ENCODE peak calls at places on chromosomes 5 and 9, in seven cellular contexts. One of them, this sample, is unnamed.

GRCh38 chr5:115343855-115344254 is 47.4 kb upstream of the CCDC112 start:
- DNase-seq in ovary: no peak
- DNase-seq in suprapubic skin: no peak
- DNase-seq in heart left ventricle: no peak
- DNase-seq in esophagus squamous epithelium: no peak
- DNase-seq in body of pancreas: no peak
- DNase-seq in H1: no peak
- DNase-seq in this sample: no peak

GRCh38 chr5:82623094-82623514 is 344.9 kb upstream of the RPS23 start:
- DNase-seq in esophagus squamous epithelium: no peak
- DNase-seq in suprapubic skin: no peak
- DNase-seq in heart left ventricle: no peak
- DNase-seq in ovary: no peak
- DNase-seq in H1: no peak
- DNase-seq in body of pancreas: no peak
- DNase-seq in this sample: no peak

GRCh38 chr9:89234636-89235035 is 56.0 kb upstream of the SHC3 start:
- DNase-seq in ovary: no peak
- DNase-seq in heart left ventricle: no peak
- DNase-seq in esophagus squamous epithelium: no peak
- DNase-seq in suprapubic skin: no peak
- DNase-seq in body of pancreas: peak; percentile 17
- DNase-seq in H1: peak; percentile 63
- DNase-seq in this sample: no peak

GRCh38 chr5:178589180-178590140 is 733 bp downstream of the COL23A1 start:
- DNase-seq in body of pancreas: peak; percentile 30
- DNase-seq in suprapubic skin: no peak
- DNase-seq in esophagus squamous epithelium: no peak
- DNase-seq in heart left ventricle: peak; percentile 51
- DNase-seq in ovary: no peak
- DNase-seq in H1: peak; percentile 58
- DNase-seq in this sample: no peak

GRCh38 chr9:68704804-68705635 is at the start of gene PIP5K1B:
- DNase-seq in body of pancreas: peak; percentile 88
- DNase-seq in heart left ventricle: peak; percentile 86
- DNase-seq in esophagus squamous epithelium: peak; percentile 22
- DNase-seq in suprapubic skin: peak; percentile 81
- DNase-seq in ovary: peak; percentile 11
- DNase-seq in H1: peak; percentile 82
- DNase-seq in this sample: peak; percentile 89

GRCh38 chr9:254516-254915 is 39.9 kb downstream of the DOCK8 start:
- DNase-seq in body of pancreas: no peak
- DNase-seq in esophagus squamous epithelium: no peak
- DNase-seq in heart left ventricle: no peak
- DNase-seq in H1: no peak
- DNase-seq in suprapubic skin: no peak
- DNase-seq in ovary: no peak
- DNase-seq in this sample: no peak

GRCh38 chr9:87034891-87035290 is 87.6 kb upstream of the GAS1 start:
- DNase-seq in ovary: no peak
- DNase-seq in H1: no peak
- DNase-seq in suprapubic skin: no peak
- DNase-seq in body of pancreas: no peak
- DNase-seq in esophagus squamous epithelium: no peak
- DNase-seq in heart left ventricle: no peak
- DNase-seq in this sample: no peak

GRCh38 chr9:104091708-104092107 is 2.4 kb upstream of the SMC2 start:
- DNase-seq in H1: no peak
- DNase-seq in ovary: no peak
- DNase-seq in suprapubic skin: no peak
- DNase-seq in heart left ventricle: peak; percentile 35
- DNase-seq in body of pancreas: no peak
- DNase-seq in esophagus squamous epithelium: no peak
- DNase-seq in this sample: no peak

GRCh38 chr5:52943285-52943684 is 45.9 kb upstream of the ITGA2 start:
- DNase-seq in body of pancreas: no peak
- DNase-seq in ovary: no peak
- DNase-seq in heart left ventricle: no peak
- DNase-seq in H1: no peak
- DNase-seq in suprapubic skin: no peak
- DNase-seq in esophagus squamous epithelium: no peak
- DNase-seq in this sample: no peak

GRCh38 chr5:15009420-15009819 is 137.8 kb upstream of the ANKH start:
- DNase-seq in H1: no peak
- DNase-seq in esophagus squamous epithelium: no peak
- DNase-seq in ovary: no peak
- DNase-seq in body of pancreas: no peak
- DNase-seq in suprapubic skin: no peak
- DNase-seq in heart left ventricle: no peak
- DNase-seq in this sample: no peak

GRCh38 chr9:129458663-129459549 is 162.0 kb downstream of the C9orf50 start:
- DNase-seq in esophagus squamous epithelium: no peak
- DNase-seq in ovary: peak; percentile 60
- DNase-seq in heart left ventricle: peak; percentile 80
- DNase-seq in body of pancreas: peak; percentile 90
- DNase-seq in H1: no peak
- DNase-seq in suprapubic skin: no peak
- DNase-seq in this sample: peak; percentile 61

GRCh38 chr9:106962615-106963363 is 99.8 kb downstream of the ZNF462 start:
- DNase-seq in ovary: no peak
- DNase-seq in suprapubic skin: no peak
- DNase-seq in body of pancreas: no peak
- DNase-seq in H1: no peak
- DNase-seq in esophagus squamous epithelium: no peak
- DNase-seq in heart left ventricle: peak; percentile 57
- DNase-seq in this sample: no peak

GRCh38 chr9:108869092-108869725 is 7.1 kb downstream of the ACTL7A start:
- DNase-seq in H1: no peak
- DNase-seq in heart left ventricle: no peak
- DNase-seq in suprapubic skin: no peak
- DNase-seq in ovary: no peak
- DNase-seq in esophagus squamous epithelium: no peak
- DNase-seq in body of pancreas: no peak
- DNase-seq in this sample: no peak

GRCh38 chr5:16548115-16548514 is 68.7 kb downstream of the RETREG1 start:
- DNase-seq in esophagus squamous epithelium: no peak
- DNase-seq in H1: no peak
- DNase-seq in suprapubic skin: no peak
- DNase-seq in body of pancreas: peak; percentile 71
- DNase-seq in heart left ventricle: no peak
- DNase-seq in ovary: no peak
- DNase-seq in this sample: no peak

GRCh38 chr5:175517824-175518450 is 39.6 kb downstream of the SFXN1 start:
- DNase-seq in heart left ventricle: no peak
- DNase-seq in suprapubic skin: no peak
- DNase-seq in body of pancreas: no peak
- DNase-seq in H1: no peak
- DNase-seq in esophagus squamous epithelium: no peak
- DNase-seq in ovary: no peak
- DNase-seq in this sample: no peak

GRCh38 chr5:33806736-33807442 is 84.9 kb downstream of the ADAMTS12 start:
- DNase-seq in esophagus squamous epithelium: no peak
- DNase-seq in suprapubic skin: no peak
- DNase-seq in heart left ventricle: no peak
- DNase-seq in body of pancreas: peak; percentile 7
- DNase-seq in ovary: no peak
- DNase-seq in H1: no peak
- DNase-seq in this sample: no peak

GRCh38 chr9:90311811-90312210 is 330.8 kb downstream of the DIRAS2 start:
- DNase-seq in suprapubic skin: no peak
- DNase-seq in heart left ventricle: no peak
- DNase-seq in body of pancreas: no peak
- DNase-seq in H1: no peak
- DNase-seq in ovary: no peak
- DNase-seq in esophagus squamous epithelium: no peak
- DNase-seq in this sample: no peak

GRCh38 chr5:62778327-62779009 is 199.8 kb downstream of the LRRC70 start:
- DNase-seq in esophagus squamous epithelium: no peak
- DNase-seq in body of pancreas: no peak
- DNase-seq in suprapubic skin: no peak
- DNase-seq in heart left ventricle: no peak
- DNase-seq in H1: no peak
- DNase-seq in ovary: no peak
- DNase-seq in this sample: no peak

GRCh38 chr5:28084069-28084468 is 1045.7 kb upstream of the CDH9 start:
- DNase-seq in body of pancreas: no peak
- DNase-seq in heart left ventricle: no peak
- DNase-seq in esophagus squamous epithelium: no peak
- DNase-seq in ovary: no peak
- DNase-seq in suprapubic skin: no peak
- DNase-seq in H1: no peak
- DNase-seq in this sample: no peak

GRCh38 chr5:73792687-73793320 is 166.8 kb downstream of the ARHGEF28 start:
- DNase-seq in suprapubic skin: no peak
- DNase-seq in esophagus squamous epithelium: no peak
- DNase-seq in heart left ventricle: peak; percentile 48
- DNase-seq in ovary: peak; percentile 65
- DNase-seq in H1: peak; percentile 86
- DNase-seq in body of pancreas: peak; percentile 84
- DNase-seq in this sample: peak; percentile 68

GRCh38 chr5:157690690-157691433 is 19.5 kb downstream of the C5orf52 start:
- DNase-seq in H1: no peak
- DNase-seq in ovary: no peak
- DNase-seq in suprapubic skin: no peak
- DNase-seq in esophagus squamous epithelium: no peak
- DNase-seq in heart left ventricle: no peak
- DNase-seq in body of pancreas: no peak
- DNase-seq in this sample: no peak

GRCh38 chr9:105425817-105426433 is 21.9 kb upstream of the FSD1L start:
- DNase-seq in H1: peak; percentile 28
- DNase-seq in ovary: no peak
- DNase-seq in suprapubic skin: no peak
- DNase-seq in esophagus squamous epithelium: no peak
- DNase-seq in heart left ventricle: no peak
- DNase-seq in body of pancreas: no peak
- DNase-seq in this sample: no peak

GRCh38 chr5:181181650-181182565 is 23.1 kb downstream of the TRIM7 start:
- DNase-seq in body of pancreas: peak; percentile 84
- DNase-seq in ovary: no peak
- DNase-seq in esophagus squamous epithelium: no peak
- DNase-seq in H1: peak; percentile 76
- DNase-seq in suprapubic skin: no peak
- DNase-seq in heart left ventricle: peak; percentile 68
- DNase-seq in this sample: peak; percentile 90

GRCh38 chr5:516338-516925 is 7.8 kb downstream of the SLC9A3 start:
- DNase-seq in body of pancreas: no peak
- DNase-seq in ovary: no peak
- DNase-seq in H1: no peak
- DNase-seq in heart left ventricle: no peak
- DNase-seq in suprapubic skin: no peak
- DNase-seq in esophagus squamous epithelium: no peak
- DNase-seq in this sample: no peak

GRCh38 chr5:74877624-74878304 is 11.6 kb upstream of the FAM169A start:
- DNase-seq in H1: no peak
- DNase-seq in body of pancreas: no peak
- DNase-seq in ovary: no peak
- DNase-seq in esophagus squamous epithelium: no peak
- DNase-seq in heart left ventricle: no peak
- DNase-seq in suprapubic skin: no peak
- DNase-seq in this sample: no peak

GRCh38 chr5:122093415-122093814 is 15.4 kb upstream of the LOX start:
- DNase-seq in H1: no peak
- DNase-seq in body of pancreas: no peak
- DNase-seq in ovary: no peak
- DNase-seq in suprapubic skin: no peak
- DNase-seq in esophagus squamous epithelium: no peak
- DNase-seq in heart left ventricle: no peak
- DNase-seq in this sample: no peak

DNA sequence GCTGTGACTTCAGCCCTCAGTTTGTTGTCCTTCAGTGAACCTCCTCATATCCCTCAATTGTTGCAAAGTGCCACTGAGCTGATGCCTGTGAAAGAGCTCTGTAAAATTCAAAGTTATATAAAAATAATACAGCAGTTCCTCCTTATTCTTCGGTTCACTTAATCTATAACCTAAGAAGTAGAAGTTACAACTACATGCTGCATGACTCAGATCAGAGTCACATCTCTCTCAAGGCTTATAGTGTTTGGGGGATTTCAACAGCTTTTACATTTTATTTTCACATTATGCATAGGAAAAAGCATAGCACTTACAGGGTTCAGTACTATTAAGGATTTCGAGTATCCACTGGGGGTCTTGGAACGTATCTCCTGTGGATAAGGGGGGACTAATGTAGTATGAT is 25.1 kb upstream of the GCNT1 start:
- DNase-seq in suprapubic skin: no peak
- DNase-seq in body of pancreas: no peak
- DNase-seq in heart left ventricle: no peak
- DNase-seq in esophagus squamous epithelium: no peak
- DNase-seq in ovary: no peak
- DNase-seq in H1: no peak
- DNase-seq in this sample: no peak
- H3K27ac ChIP-seq in suprapubic skin: no peak overlapping the region
- H3K27ac ChIP-seq in body of pancreas: no peak overlapping the region
- H3K27ac ChIP-seq in heart left ventricle: no peak overlapping the region
- H3K27ac ChIP-seq in esophagus squamous epithelium: no peak overlapping the region
- H3K27ac ChIP-seq in ovary: no peak overlapping the region
- H3K27ac ChIP-seq in H1: no peak overlapping the region
- H3K27ac ChIP-seq in this sample: no peak overlapping the region

GRCh38 chr9:91905237-91905650 is 44.8 kb downstream of the ROR2 start:
- DNase-seq in heart left ventricle: no peak
- DNase-seq in ovary: no peak
- DNase-seq in suprapubic skin: no peak
- DNase-seq in H1: no peak
- DNase-seq in esophagus squamous epithelium: no peak
- DNase-seq in body of pancreas: no peak
- DNase-seq in this sample: no peak
- TF ChIP-seq POLR2A in heart left ventricle: no peak
- TF ChIP-seq POLR2A in ovary: no peak
- TF ChIP-seq POLR2A in suprapubic skin: no peak
- TF ChIP-seq POLR2A in H1: no peak
- TF ChIP-seq POLR2A in esophagus squamous epithelium: no peak
- TF ChIP-seq POLR2A in body of pancreas: no peak
- TF ChIP-seq POLR2A in this sample: no peak

GRCh38 chr9:35510745-35511428 is 21.0 kb downstream of the RUSC2 start:
- DNase-seq in suprapubic skin: no peak
- DNase-seq in body of pancreas: peak; percentile 48
- DNase-seq in esophagus squamous epithelium: no peak
- DNase-seq in H1: no peak
- DNase-seq in ovary: peak; percentile 80
- DNase-seq in heart left ventricle: peak; percentile 85
- DNase-seq in this sample: no peak
- H3K27ac ChIP-seq in suprapubic skin: peak overlapping the region; percentile 74
- H3K27ac ChIP-seq in body of pancreas: peak overlapping the region; percentile 60
- H3K27ac ChIP-seq in esophagus squamous epithelium: peak overlapping the region; percentile 75
- H3K27ac ChIP-seq in H1: no peak overlapping the region
- H3K27ac ChIP-seq in ovary: peak overlapping the region; percentile 13
- H3K27ac ChIP-seq in heart left ventricle: peak overlapping the region; percentile 85
- H3K27ac ChIP-seq in this sample: peak overlapping the region; percentile 63

GRCh38 chr9:134455951-134456739 is 129.9 kb downstream of the RXRA start:
- DNase-seq in esophagus squamous epithelium: peak; percentile 40
- DNase-seq in H1: no peak
- DNase-seq in suprapubic skin: peak; percentile 94
- DNase-seq in heart left ventricle: peak; percentile 90
- DNase-seq in ovary: peak; percentile 79
- DNase-seq in body of pancreas: peak; percentile 63
- DNase-seq in this sample: peak; percentile 90
- TF ChIP-seq POLR2A in esophagus squamous epithelium: no peak
- TF ChIP-seq POLR2A in H1: no peak
- TF ChIP-seq POLR2A in suprapubic skin: no peak
- TF ChIP-seq POLR2A in heart left ventricle: no peak
- TF ChIP-seq POLR2A in ovary: no peak
- TF ChIP-seq POLR2A in body of pancreas: peak; percentile 24
- TF ChIP-seq POLR2A in this sample: no peak